ENCODE peak calls at places on chromosomes 1 and 21, in ten cellular contexts. N is IMR-90, Y is pancreas, C is endodermal cell, T is A673, U is omental fat pad, B is mucosa of descending colon, H is PC-3, V is left lung, A is GM12865. W is an unnamed sample.

GRCh38 chr1:192904438-192904895 is 95.6 kb downstream of the RGS2 start:
- DNase-seq in H (peak; percentile 65), N (peak; percentile 93), B (no peak), T (peak; percentile 4), C (no peak), A (peak; percentile 8), V (no peak), Y (no peak), U (no peak), W (no peak)

GRCh38 chr1:99645199-99645598 is 714 bp upstream of the PALMD start:
- DNase-seq in V (no peak), N (peak; percentile 30), A (no peak), T (no peak), C (no peak), U (no peak), B (no peak), H (peak; percentile 82), Y (no peak), W (no peak)

GRCh38 chr21:37165606-37166005 is 92.6 kb downstream of the TTC3 start:
- DNase-seq in U (no peak), H (no peak), Y (no peak), N (no peak), A (no peak), V (no peak), B (no peak), C (no peak), T (no peak), W (no peak)

GRCh38 chr1:22831729-22832413 is 121.2 kb downstream of the EPHB2 start:
- DNase-seq in T (peak; percentile 23), H (peak; percentile 96), V (no peak), C (no peak), Y (peak; percentile 44), B (peak; percentile 72), A (no peak), N (peak; percentile 93), U (no peak), W (no peak)

GRCh38 chr1:101257500-101258325 is 20.9 kb downstream of the S1PR1 start:
- DNase-seq in V (no peak), N (no peak), B (no peak), A (peak; percentile 87), Y (no peak), U (no peak), H (peak; percentile 49), C (no peak), T (no peak), W (no peak)

GRCh38 chr1:18446751-18447150 is 34.0 kb upstream of the KLHDC7A start:
- DNase-seq in V (no peak), Y (no peak), A (no peak), C (no peak), B (no peak), U (no peak), H (no peak), T (no peak), N (no peak), W (no peak)

GRCh38 chr1:40032240-40032891 is 8.2 kb upstream of the CAP1 start:
- DNase-seq in V (no peak), Y (no peak), C (peak; percentile 73), A (peak; percentile 82), T (peak; percentile 63), N (peak; percentile 76), U (no peak), B (no peak), H (peak; percentile 71), W (no peak)

GRCh38 chr1:1430114-1430982 is 5.1 kb upstream of the VWA1 start:
- DNase-seq in H (no peak), B (peak; percentile 74), V (peak; percentile 86), T (no peak), N (peak; percentile 50), C (peak; percentile 90), U (no peak), A (no peak), Y (peak; percentile 85), W (no peak)

GRCh38 chr1:84174051-84174556 is 30.0 kb downstream of the PRKACB start:
- DNase-seq in Y (no peak), T (peak; percentile 46), H (peak; percentile 85), A (no peak), B (no peak), U (no peak), V (no peak), N (peak; percentile 65), C (no peak), W (no peak)

GRCh38 chr1:245934409-245934808 is 572.7 kb downstream of the SMYD3 start:
- DNase-seq in N (no peak), A (no peak), C (no peak), Y (no peak), B (no peak), V (no peak), H (no peak), T (no peak), U (no peak), W (no peak)

GRCh38 chr1:66351913-66352312 is 182.0 kb upstream of the SGIP1 start:
- DNase-seq in A (peak; percentile 84), N (no peak), B (no peak), T (no peak), Y (no peak), H (no peak), U (no peak), C (no peak), V (no peak), W (no peak)

GRCh38 chr1:66350001-66350547 is 183.9 kb upstream of the SGIP1 start:
- DNase-seq in H (peak; percentile 81), V (peak; percentile 63), B (peak; percentile 67), N (peak; percentile 34), Y (no peak), C (peak; percentile 77), U (no peak), T (peak; percentile 93), A (peak; percentile 81), W (no peak)

GRCh38 chr1:66352783-66353182 is 181.2 kb upstream of the SGIP1 start:
- DNase-seq in V (no peak), T (no peak), U (no peak), B (no peak), C (no peak), H (no peak), A (no peak), N (no peak), Y (no peak), W (no peak)

GRCh38 chr1:66353207-66353606 is 180.7 kb upstream of the SGIP1 start:
- DNase-seq in Y (no peak), T (no peak), V (no peak), U (no peak), B (no peak), H (no peak), C (peak; percentile 73), A (no peak), N (no peak), W (no peak)

DNA sequence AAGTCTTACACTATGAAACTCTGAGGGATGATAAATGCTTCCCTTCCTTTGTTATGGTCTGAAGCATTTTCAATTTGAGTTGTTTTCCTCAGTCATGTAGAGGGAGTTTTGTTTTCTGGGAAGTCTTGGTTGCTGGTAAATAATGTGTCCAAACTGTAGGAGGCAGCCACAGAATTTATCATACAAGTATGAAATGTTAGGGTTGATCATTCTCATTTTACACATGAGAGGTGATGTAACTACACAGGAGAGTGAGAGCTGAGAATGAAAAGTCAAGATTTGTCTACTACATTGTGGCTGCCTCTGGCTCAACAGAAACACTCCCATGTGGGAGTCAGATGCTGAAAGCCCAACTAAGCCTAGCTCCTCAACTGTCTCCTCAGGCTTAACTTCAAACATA is 182.5 kb upstream of the SGIP1 start:
- DNase-seq in B (no peak), U (no peak), V (no peak), A (peak; percentile 69), N (peak; percentile 33), C (no peak), T (no peak), H (no peak), Y (no peak), W (no peak)
- TF ChIP-seq CTCF in B (no peak), U (no peak), V (no peak), A (no peak), N (no peak), C (no peak), T (peak; percentile 19), H (no peak), Y (no peak), W (no peak)

DNA sequence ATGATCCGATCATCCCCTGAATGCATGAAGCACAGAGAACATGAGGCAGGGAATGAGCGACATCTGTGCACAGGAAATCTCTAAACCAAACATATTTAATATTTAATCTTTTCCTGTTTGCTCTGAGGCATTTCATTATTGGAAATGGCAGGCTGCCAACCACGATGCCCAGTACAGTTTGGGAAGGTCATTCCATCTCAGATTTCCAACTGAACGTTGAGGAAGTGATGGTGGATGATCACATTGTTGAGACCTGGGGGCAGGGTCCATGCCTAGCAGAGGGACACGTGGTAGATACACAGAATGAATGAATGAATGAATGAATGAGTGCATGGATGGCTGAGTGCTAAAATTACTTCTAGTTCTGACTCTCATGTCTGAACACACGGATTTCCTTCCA is 15.9 kb upstream of the FASLG start:
- DNase-seq in T (peak; percentile 6), Y (no peak), C (no peak), A (no peak), N (no peak), U (no peak), V (no peak), H (peak; percentile 100), B (no peak), W (no peak)
- TF ChIP-seq CTCF in T (no peak), Y (no peak), C (no peak), A (no peak), N (no peak), U (no peak), V (no peak), H (no peak), B (no peak), W (no peak)

DNA sequence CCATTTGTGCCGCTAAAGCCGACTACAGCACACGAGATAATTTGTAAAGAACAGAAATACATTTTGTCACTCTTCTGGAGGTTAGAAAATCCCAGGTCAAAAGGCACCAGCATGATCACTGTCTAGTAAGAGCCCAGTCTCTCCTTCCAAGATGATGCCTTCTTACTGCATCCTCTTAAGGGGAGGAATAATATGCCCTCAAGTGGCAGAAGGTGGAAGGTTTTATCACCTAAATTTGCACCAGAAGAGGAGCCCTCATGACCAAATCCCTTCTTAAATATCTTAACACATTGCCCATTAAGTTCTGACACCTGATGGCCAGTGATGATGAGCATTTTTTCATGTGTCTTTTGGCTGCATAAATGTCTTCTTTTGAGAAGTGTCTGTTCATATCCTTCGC is 326.7 kb upstream of the RGS18 start:
- DNase-seq in V (no peak), N (no peak), Y (no peak), B (no peak), U (no peak), T (peak; percentile 50), H (peak; percentile 18), A (peak; percentile 24), C (no peak), W (no peak)
- TF ChIP-seq CTCF in V (no peak), N (no peak), Y (no peak), B (no peak), U (no peak), T (peak; percentile 24), H (peak; percentile 35), A (peak; percentile 20), C (peak; percentile 65), W (no peak)

GRCh38 chr1:50591598-50591997 is 168.4 kb upstream of the DMRTA2 start:
- DNase-seq in B (no peak), H (no peak), C (no peak), T (no peak), U (no peak), A (no peak), V (no peak), N (peak; percentile 50), Y (no peak), W (no peak)

GRCh38 chr1:50595874-50596273 is 172.6 kb upstream of the DMRTA2 start:
- DNase-seq in Y (no peak), H (no peak), N (no peak), U (no peak), T (no peak), C (no peak), V (no peak), B (no peak), A (no peak), W (no peak)

GRCh38 chr1:50593515-50593914 is 170.3 kb upstream of the DMRTA2 start:
- DNase-seq in Y (no peak), U (no peak), H (no peak), B (no peak), A (no peak), C (no peak), N (no peak), V (no peak), T (no peak), W (no peak)
- TF ChIP-seq CTCF in Y (no peak), U (no peak), H (no peak), B (no peak), A (no peak), C (no peak), N (no peak), V (no peak), T (no peak), W (no peak)

W was measured in activated B cell treated with CpG ODN at 0.5 μM for 24 hours.